ENCODE peak calls at places on chromosomes 7 and 10, in eight cellular contexts. C is GM20000; K is GM13977; O is H7; D is activated naive CD8-positive, alpha-beta T cell treated with anti-CD3 and anti-CD28 coated beads, Interleukin-2, amount 50 U/mL, for 24 hours; S is bronchial epithelial cell; P is aorta; R is mesenchymal stem cell. L is an unnamed sample.

GRCh38 chr7:11191574-11192220 is 218.0 kb downstream of the PHF14 start:
- DNase-seq in C (no peak), K (no peak), O (peak; percentile 51), D (no peak), S (no peak), P (no peak), R (no peak), L (no peak)

GRCh38 chr7:1944619-1945210 is 274.6 kb downstream of the ELFN1 start:
- DNase-seq in C (no peak), K (no peak), O (no peak), D (no peak), S (no peak), P (peak; percentile 72), R (no peak), L (peak; percentile 41)

GRCh38 chr7:24560772-24561171 is 12.5 kb upstream of the PALS2 start:
- DNase-seq in C (no peak), K (no peak), O (no peak), D (no peak), S (no peak), P (no peak), R (no peak), L (no peak)

GRCh38 chr10:97869091-97870042 is 19.7 kb downstream of the GOLGA7B start:
- DNase-seq in C (peak; percentile 78), K (peak; percentile 82), O (peak; percentile 89), D (peak; percentile 80), S (peak; percentile 80), P (peak; percentile 89), R (peak; percentile 78), L (peak; percentile 71)

GRCh38 chr10:112229901-112230300 is 46.3 kb upstream of the GPAM start:
- DNase-seq in C (no peak), K (no peak), O (no peak), D (no peak), S (no peak), P (no peak), R (no peak), L (no peak)

GRCh38 chr7:130995252-130996081 is 261.5 kb upstream of the KLF14 start:
- DNase-seq in C (no peak), K (no peak), O (no peak), D (no peak), S (peak; percentile 97), P (no peak), R (no peak), L (no peak)

GRCh38 chr7:5422324-5423271 is 1.0 kb downstream of the TNRC18 start:
- DNase-seq in C (peak; percentile 58), K (no peak), O (peak; percentile 73), D (no peak), S (no peak), P (peak; percentile 83), R (peak; percentile 37), L (peak; percentile 69)

GRCh38 chr10:106043833-106044232 is 1120.7 kb downstream of the SORCS1 start:
- DNase-seq in C (no peak), K (no peak), O (no peak), D (no peak), S (no peak), P (no peak), R (peak; percentile 2), L (no peak)

GRCh38 chr10:112246-112645 is 23.0 kb upstream of the ZMYND11 start:
- DNase-seq in C (no peak), K (no peak), O (no peak), D (no peak), S (peak; percentile 86), P (no peak), R (peak; percentile 4), L (no peak)